ENCODE peak calls at places on chromosomes 4 and X, in seven cellular contexts. One of them, this sample, is unnamed. For H3K4me1, the result is how much of the 10 kb centered on the place peaks cover.

GRCh38 chr4:8316251-8316771 is 46.8 kb downstream of the HTRA3 start:
- DNase-seq in A549: no peak
- DNase-seq in endodermal cell: no peak
- DNase-seq in GM23248: no peak
- DNase-seq in lower lobe of right lung: no peak
- DNase-seq in HCT116: no peak
- DNase-seq in HAP-1: no peak
- DNase-seq in this sample: no peak

GRCh38 chr4:47643845-47644244 is 158.8 kb downstream of the ATP10D start:
- DNase-seq in A549: no peak
- DNase-seq in endodermal cell: no peak
- DNase-seq in GM23248: no peak
- DNase-seq in lower lobe of right lung: no peak
- DNase-seq in HCT116: no peak
- DNase-seq in HAP-1: no peak
- DNase-seq in this sample: no peak

GRCh38 chr4:77010841-77011354 is 61.3 kb downstream of the SEPTIN11 start:
- DNase-seq in A549: no peak
- DNase-seq in endodermal cell: no peak
- DNase-seq in GM23248: peak
- DNase-seq in lower lobe of right lung: no peak
- DNase-seq in HCT116: no peak
- DNase-seq in HAP-1: no peak
- DNase-seq in this sample: no peak

GRCh38 chr4:24137963-24138601 is 248.2 kb upstream of the PPARGC1A start:
- DNase-seq in A549: no peak
- DNase-seq in endodermal cell: no peak
- DNase-seq in GM23248: no peak
- DNase-seq in lower lobe of right lung: no peak
- DNase-seq in HCT116: no peak
- DNase-seq in HAP-1: no peak
- DNase-seq in this sample: no peak

GRCh38 chr4:168384437-168385141 is 66.0 kb upstream of the DDX60 start:
- DNase-seq in A549: no peak
- DNase-seq in endodermal cell: no peak
- DNase-seq in GM23248: peak
- DNase-seq in lower lobe of right lung: no peak
- DNase-seq in HCT116: no peak
- DNase-seq in HAP-1: no peak
- DNase-seq in this sample: no peak

GRCh38 chrX:41009816-41010187 is 75.4 kb upstream of the USP9X start:
- DNase-seq in A549: no peak
- DNase-seq in endodermal cell: no peak
- DNase-seq in GM23248: no peak
- DNase-seq in lower lobe of right lung: no peak
- DNase-seq in HCT116: no peak
- DNase-seq in HAP-1: no peak
- DNase-seq in this sample: no peak

GRCh38 chrX:143894938-143895337 is 11.1 kb downstream of the UBE2NL start:
- DNase-seq in A549: no peak
- DNase-seq in endodermal cell: no peak
- DNase-seq in GM23248: no peak
- DNase-seq in lower lobe of right lung: no peak
- DNase-seq in HCT116: no peak
- DNase-seq in HAP-1: no peak
- DNase-seq in this sample: no peak

GRCh38 chr4:183360161-183360919 is 38.1 kb upstream of the CLDN24 start:
- DNase-seq in A549: no peak
- DNase-seq in endodermal cell: no peak
- DNase-seq in GM23248: peak
- DNase-seq in lower lobe of right lung: no peak
- DNase-seq in HCT116: no peak
- DNase-seq in HAP-1: no peak
- DNase-seq in this sample: no peak

GRCh38 chr4:185429660-185430059 is 3.9 kb upstream of the UFSP2 start:
- DNase-seq in A549: no peak
- DNase-seq in endodermal cell: no peak
- DNase-seq in GM23248: no peak
- DNase-seq in lower lobe of right lung: no peak
- DNase-seq in HCT116: no peak
- DNase-seq in HAP-1: no peak
- DNase-seq in this sample: no peak

GRCh38 chrX:42752730-42753129 is 25.2 kb downstream of the PPP1R2C start:
- DNase-seq in A549: no peak
- DNase-seq in endodermal cell: no peak
- DNase-seq in GM23248: no peak
- DNase-seq in lower lobe of right lung: no peak
- DNase-seq in HCT116: no peak
- DNase-seq in HAP-1: no peak
- DNase-seq in this sample: no peak

GRCh38 chr4:2660596-2661211 is 95.4 kb downstream of the TNIP2 start:
- DNase-seq in A549: no peak
- DNase-seq in endodermal cell: no peak
- DNase-seq in GM23248: no peak
- DNase-seq in lower lobe of right lung: no peak
- DNase-seq in HCT116: no peak
- DNase-seq in HAP-1: no peak
- DNase-seq in this sample: no peak

GRCh38 chr4:122895336-122895995 is 26.9 kb downstream of the NUDT6 start:
- DNase-seq in A549: no peak
- DNase-seq in endodermal cell: no peak
- DNase-seq in GM23248: no peak
- DNase-seq in lower lobe of right lung: no peak
- DNase-seq in HCT116: no peak
- DNase-seq in HAP-1: no peak
- DNase-seq in this sample: no peak

GRCh38 chr4:154714339-154715040 is 29.3 kb upstream of the LRAT start:
- DNase-seq in A549: no peak
- DNase-seq in endodermal cell: no peak
- DNase-seq in GM23248: no peak
- DNase-seq in lower lobe of right lung: no peak
- DNase-seq in HCT116: no peak
- DNase-seq in HAP-1: no peak
- DNase-seq in this sample: no peak

GRCh38 chrX:142637206-142637605 is 388.5 kb upstream of the SPANXN4 start:
- DNase-seq in A549: no peak
- DNase-seq in endodermal cell: no peak
- DNase-seq in GM23248: no peak
- DNase-seq in lower lobe of right lung: no peak
- DNase-seq in HCT116: no peak
- DNase-seq in HAP-1: no peak
- DNase-seq in this sample: no peak

GRCh38 chrX:86028681-86029080 is 18.7 kb downstream of the CHM start:
- DNase-seq in A549: no peak
- DNase-seq in endodermal cell: no peak
- DNase-seq in GM23248: peak
- DNase-seq in lower lobe of right lung: no peak
- DNase-seq in HCT116: no peak
- DNase-seq in HAP-1: no peak
- DNase-seq in this sample: no peak

GRCh38 chrX:2862404-2862803 is 33.7 kb downstream of the GYG2 start:
- DNase-seq in A549: no peak
- DNase-seq in endodermal cell: no peak
- DNase-seq in GM23248: no peak
- DNase-seq in lower lobe of right lung: no peak
- DNase-seq in HCT116: no peak
- DNase-seq in HAP-1: no peak
- DNase-seq in this sample: no peak

GRCh38 chrX:1576201-1577101 is 15.0 kb upstream of the AKAP17A start:
- DNase-seq in A549: no peak
- DNase-seq in endodermal cell: no peak
- DNase-seq in GM23248: no peak
- DNase-seq in lower lobe of right lung: no peak
- DNase-seq in HCT116: no peak
- DNase-seq in HAP-1: no peak
- DNase-seq in this sample: no peak

GRCh38 chr4:60216752-60217151 is 983.4 kb upstream of the ADGRL3 start:
- DNase-seq in A549: no peak
- DNase-seq in endodermal cell: no peak
- DNase-seq in GM23248: peak
- DNase-seq in lower lobe of right lung: no peak
- DNase-seq in HCT116: no peak
- DNase-seq in HAP-1: no peak
- DNase-seq in this sample: no peak

GRCh38 chrX:9180623-9181022 is 146.7 kb upstream of the FAM9B start:
- DNase-seq in A549: no peak
- DNase-seq in endodermal cell: peak
- DNase-seq in GM23248: no peak
- DNase-seq in lower lobe of right lung: no peak
- DNase-seq in HCT116: no peak
- DNase-seq in HAP-1: no peak
- DNase-seq in this sample: no peak

GRCh38 chrX:141733371-141733770 is 34.8 kb upstream of the SPANXD start:
- DNase-seq in A549: no peak
- DNase-seq in endodermal cell: no peak
- DNase-seq in GM23248: no peak
- DNase-seq in lower lobe of right lung: no peak
- DNase-seq in HCT116: no peak
- DNase-seq in HAP-1: no peak
- DNase-seq in this sample: no peak

GRCh38 chrX:32530802-32531403 is 680.4 kb downstream of the DMD start:
- DNase-seq in A549: no peak
- DNase-seq in endodermal cell: peak
- DNase-seq in GM23248: peak
- DNase-seq in lower lobe of right lung: no peak
- DNase-seq in HCT116: no peak
- DNase-seq in HAP-1: peak
- DNase-seq in this sample: no peak

GRCh38 chrX:145818522-145819075 is 970 bp downstream of the SLITRK2 start:
- DNase-seq in A549: no peak
- DNase-seq in endodermal cell: no peak
- DNase-seq in GM23248: no peak
- DNase-seq in lower lobe of right lung: no peak
- DNase-seq in HCT116: no peak
- DNase-seq in HAP-1: no peak
- DNase-seq in this sample: no peak

GRCh38 chrX:15500497-15500966 is at the start of gene BMX:
- DNase-seq in A549: no peak
- DNase-seq in endodermal cell: no peak
- DNase-seq in GM23248: no peak
- DNase-seq in lower lobe of right lung: peak
- DNase-seq in HCT116: no peak
- DNase-seq in HAP-1: no peak
- DNase-seq in this sample: no peak

GRCh38 chr4:97216031-97216430 is 927.2 kb downstream of the STPG2 start:
- DNase-seq in A549: no peak
- DNase-seq in endodermal cell: no peak
- DNase-seq in GM23248: no peak
- DNase-seq in lower lobe of right lung: no peak
- DNase-seq in HCT116: no peak
- DNase-seq in HAP-1: no peak
- DNase-seq in this sample: no peak

GRCh38 chr4:94523033-94523590 is 71.4 kb downstream of the PDLIM5 start:
- DNase-seq in A549: no peak
- DNase-seq in endodermal cell: no peak
- DNase-seq in GM23248: peak
- DNase-seq in lower lobe of right lung: no peak
- DNase-seq in HCT116: no peak
- DNase-seq in HAP-1: no peak
- DNase-seq in this sample: no peak
- H3K4me1 ChIP-seq in A549: half or more
- H3K4me1 ChIP-seq in endodermal cell: under half
- H3K4me1 ChIP-seq in GM23248: under half
- H3K4me1 ChIP-seq in lower lobe of right lung: half or more
- H3K4me1 ChIP-seq in HCT116: under half
- H3K4me1 ChIP-seq in HAP-1: under half
- H3K4me1 ChIP-seq in this sample: under half

GRCh38 chr4:1291091-1291490 is 1.4 kb downstream of the MAEA start:
- DNase-seq in A549: no peak
- DNase-seq in endodermal cell: no peak
- DNase-seq in GM23248: no peak
- DNase-seq in lower lobe of right lung: no peak
- DNase-seq in HCT116: no peak
- DNase-seq in HAP-1: no peak
- DNase-seq in this sample: no peak
- H3K4me1 ChIP-seq in A549: under half
- H3K4me1 ChIP-seq in endodermal cell: under half
- H3K4me1 ChIP-seq in GM23248: under half
- H3K4me1 ChIP-seq in lower lobe of right lung: under half
- H3K4me1 ChIP-seq in HCT116: under half
- H3K4me1 ChIP-seq in HAP-1: under half
- H3K4me1 ChIP-seq in this sample: under half

DNA sequence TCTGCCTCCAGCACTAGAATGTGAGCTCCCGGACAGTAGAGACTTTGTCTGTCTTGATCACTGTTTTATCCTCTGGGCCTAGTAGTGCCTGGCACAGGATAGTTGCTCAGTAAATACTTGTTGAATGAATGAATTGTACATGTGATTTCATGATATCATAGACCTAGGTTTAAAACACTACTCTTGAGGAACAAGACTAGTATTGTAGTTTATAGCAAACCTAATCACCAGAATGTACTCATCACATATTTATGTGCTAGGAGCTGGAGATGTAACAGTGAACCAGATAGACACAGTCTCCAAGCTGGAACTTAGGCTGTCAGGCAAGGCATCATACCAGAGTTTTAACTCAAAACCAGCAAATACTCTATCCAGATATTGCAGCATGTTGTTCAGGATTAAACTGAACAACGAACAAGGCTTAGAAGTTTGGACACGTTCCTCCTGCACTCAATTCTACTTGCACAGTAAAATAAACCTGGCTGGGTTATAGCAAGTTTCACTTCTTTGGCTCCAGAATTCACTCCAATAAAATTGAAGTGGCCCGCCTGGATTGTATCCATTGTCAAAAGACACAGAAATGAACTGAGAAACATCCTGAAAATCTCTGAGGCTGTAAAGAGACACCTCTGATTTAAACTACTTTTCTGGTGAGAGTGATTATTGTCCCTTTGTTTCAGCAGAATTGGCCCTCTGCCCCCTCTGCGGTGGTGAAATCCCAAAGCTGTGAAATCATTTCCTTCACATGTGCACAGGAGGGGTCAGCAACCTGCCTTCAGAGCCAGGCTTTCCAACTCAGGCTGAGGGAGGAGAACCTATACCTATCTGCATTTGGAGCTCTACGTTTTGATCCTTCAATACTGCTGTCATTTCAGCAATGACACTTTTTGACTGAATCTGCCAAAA is 23.2 kb downstream of the GAB3 start:
- DNase-seq in A549: no peak
- DNase-seq in endodermal cell: no peak
- DNase-seq in GM23248: peak
- DNase-seq in lower lobe of right lung: peak
- DNase-seq in HCT116: no peak
- DNase-seq in HAP-1: no peak
- DNase-seq in this sample: no peak
- H3K4me1 ChIP-seq in A549: under half
- H3K4me1 ChIP-seq in endodermal cell: under half
- H3K4me1 ChIP-seq in GM23248: under half
- H3K4me1 ChIP-seq in lower lobe of right lung: half or more
- H3K4me1 ChIP-seq in HCT116: under half
- H3K4me1 ChIP-seq in HAP-1: under half
- H3K4me1 ChIP-seq in this sample: half or more

DNA sequence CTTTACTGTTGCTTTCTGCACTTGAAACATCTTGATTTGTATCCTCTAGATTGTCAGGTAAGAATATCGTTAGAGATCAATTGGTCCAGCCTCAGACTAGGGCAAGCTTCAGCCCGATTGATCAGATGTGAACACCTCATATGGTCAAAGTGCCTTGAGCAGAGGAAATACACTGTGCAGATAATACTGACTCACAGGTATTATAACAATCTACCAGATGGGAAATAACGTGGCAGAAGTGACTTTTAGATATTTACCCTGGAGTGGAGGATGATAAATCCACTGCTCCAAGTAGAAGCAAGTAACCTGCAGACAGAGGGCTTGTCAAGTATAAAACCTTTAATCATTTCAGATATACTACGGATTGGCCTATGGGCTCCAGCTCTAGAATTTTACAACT is 17.9 kb downstream of the VEGFC start:
- DNase-seq in A549: no peak
- DNase-seq in endodermal cell: no peak
- DNase-seq in GM23248: peak
- DNase-seq in lower lobe of right lung: no peak
- DNase-seq in HCT116: no peak
- DNase-seq in HAP-1: no peak
- DNase-seq in this sample: no peak
- H3K4me1 ChIP-seq in A549: half or more
- H3K4me1 ChIP-seq in endodermal cell: under half
- H3K4me1 ChIP-seq in GM23248: half or more
- H3K4me1 ChIP-seq in lower lobe of right lung: under half
- H3K4me1 ChIP-seq in HCT116: under half
- H3K4me1 ChIP-seq in HAP-1: under half
- H3K4me1 ChIP-seq in this sample: under half